ENCODE peak calls at places on chromosome 1, in seven cellular contexts. R is ascending aorta, O is aorta, N is suprapubic skin, Z is mucosa of descending colon, C is body of pancreas, V is left lung. J is an unnamed sample. For H3K4me1, the result is how much of the 10 kb centered on the place peaks cover.

GRCh38 chr1:14117700-14118099 is 417.7 kb downstream of the PRDM2 start:
- DNase-seq in R (no peak), Z (no peak), V (no peak), O (no peak), N (no peak), C (no peak), J (no peak)

GRCh38 chr1:12435639-12436344 is 182.2 kb downstream of the DHRS3 start:
- DNase-seq in Z (no peak), N (no peak), V (no peak), R (no peak), C (no peak), O (no peak), J (no peak)

GRCh38 chr1:220751130-220751529 is 3.0 kb downstream of the MTARC2 start:
- DNase-seq in N (no peak), C (peak), R (peak), O (no peak), V (no peak), Z (no peak), J (no peak)

GRCh38 chr1:231418741-231419107 is 3.4 kb downstream of the EGLN1 start:
- DNase-seq in Z (no peak), V (no peak), R (no peak), C (no peak), O (no peak), N (no peak), J (no peak)

GRCh38 chr1:54256756-54257155 is 56.8 kb downstream of the MRPL37 start:
- DNase-seq in C (no peak), R (no peak), N (no peak), V (no peak), Z (no peak), O (no peak), J (no peak)

GRCh38 chr1:206555473-206555935 is 48.2 kb downstream of the RASSF5 start:
- DNase-seq in N (no peak), V (no peak), O (peak), C (no peak), R (no peak), Z (peak), J (peak)

GRCh38 chr1:35287807-35288640 is 19.5 kb downstream of the ZMYM4 start:
- DNase-seq in Z (no peak), N (no peak), C (no peak), V (no peak), O (no peak), R (no peak), J (no peak)

GRCh38 chr1:116738673-116739370 is 15.4 kb upstream of the CD2 start:
- DNase-seq in N (no peak), Z (no peak), O (no peak), C (no peak), R (no peak), V (no peak), J (peak)

GRCh38 chr1:161905269-161905884 is 118.3 kb downstream of the OLFML2B start:
- DNase-seq in C (peak), R (no peak), V (no peak), Z (no peak), N (no peak), O (no peak), J (no peak)

GRCh38 chr1:203901581-203901980 is 40.2 kb downstream of the SNRPE start:
- DNase-seq in R (no peak), N (no peak), Z (no peak), C (no peak), V (no peak), O (no peak), J (no peak)

GRCh38 chr1:206430031-206430983 is 40.0 kb upstream of the IKBKE start:
- DNase-seq in O (no peak), N (no peak), R (no peak), Z (no peak), V (no peak), C (no peak), J (no peak)

GRCh38 chr1:188489336-188490112 is 1660.8 kb downstream of the PLA2G4A start:
- DNase-seq in N (no peak), R (no peak), Z (no peak), V (no peak), C (no peak), O (no peak), J (no peak)

GRCh38 chr1:96978431-96978830 is 256.8 kb downstream of the PTBP2 start:
- DNase-seq in Z (no peak), V (no peak), C (no peak), N (no peak), O (no peak), R (no peak), J (no peak)

GRCh38 chr1:52769346-52770033 is 43.2 kb downstream of the ZYG11B start:
- DNase-seq in R (no peak), Z (no peak), C (no peak), O (no peak), N (no peak), V (no peak), J (no peak)

GRCh38 chr1:17485280-17485679 is 45.8 kb upstream of the RCC2 start:
- DNase-seq in R (no peak), V (no peak), C (no peak), Z (no peak), O (no peak), N (no peak), J (no peak)

GRCh38 chr1:67945733-67946374 is 104.6 kb downstream of the DIRAS3 start:
- DNase-seq in Z (no peak), N (no peak), C (no peak), O (no peak), V (no peak), R (no peak), J (no peak)

GRCh38 chr1:174872615-174873058 is 127.1 kb upstream of the CACYBP start:
- DNase-seq in Z (no peak), V (no peak), R (no peak), C (no peak), N (no peak), O (no peak), J (no peak)

GRCh38 chr1:75328691-75329090 is 194.5 kb downstream of the LHX8 start:
- DNase-seq in V (no peak), Z (no peak), O (no peak), C (no peak), R (no peak), N (no peak), J (no peak)

GRCh38 chr1:6052543-6053205 is 7.0 kb downstream of the KCNAB2 start:
- DNase-seq in R (no peak), C (peak), O (peak), N (no peak), V (no peak), Z (no peak), J (no peak)

GRCh38 chr1:227586733-227587132 is 23.4 kb downstream of the ZNF678 start:
- DNase-seq in V (no peak), N (no peak), R (no peak), Z (no peak), C (no peak), O (no peak), J (no peak)

GRCh38 chr1:53294557-53294956 is 33.3 kb downstream of the LRP8 start:
- DNase-seq in O (no peak), N (no peak), C (no peak), R (no peak), V (no peak), Z (no peak), J (no peak)

DNA sequence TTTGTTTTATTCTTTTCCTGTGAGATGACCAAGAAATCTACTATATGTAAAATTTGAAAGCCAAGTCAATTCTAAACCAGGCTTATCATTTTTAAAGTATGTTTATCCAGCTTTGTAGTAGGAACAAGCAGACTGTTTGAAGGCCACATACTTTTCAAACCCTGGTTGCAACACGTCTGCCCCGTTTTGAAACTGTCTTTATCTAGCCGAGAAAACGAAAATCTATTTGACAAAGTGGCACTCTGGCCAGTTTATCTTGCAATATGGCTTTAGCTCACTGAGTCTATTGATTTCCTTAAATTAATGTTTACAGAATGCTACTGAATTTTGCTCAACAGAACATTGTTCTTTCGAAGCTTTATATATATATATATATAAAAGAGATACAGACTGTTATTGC is 39.7 kb downstream of the PROX1 start:
- DNase-seq in O (no peak), N (no peak), R (no peak), Z (no peak), C (peak), V (no peak), J (no peak)
- H3K4me1 ChIP-seq in O (under half), N (under half), R (under half), Z (under half), C (under half), V (under half), J (under half)

GRCh38 chr1:221877365-221877764 is 135.5 kb upstream of the DUSP10 start:
- DNase-seq in V (no peak), R (no peak), Z (no peak), C (no peak), N (no peak), O (no peak), J (no peak)

GRCh38 chr1:221881805-221882581 is 140.1 kb upstream of the DUSP10 start:
- DNase-seq in Z (no peak), C (no peak), O (no peak), N (no peak), R (no peak), V (no peak), J (no peak)

GRCh38 chr1:221878134-221878533 is 136.2 kb upstream of the DUSP10 start:
- DNase-seq in R (no peak), O (no peak), Z (no peak), C (no peak), N (no peak), V (no peak), J (no peak)

GRCh38 chr1:221884821-221885220 is 142.9 kb upstream of the DUSP10 start:
- DNase-seq in V (no peak), N (no peak), O (no peak), C (no peak), Z (no peak), R (no peak), J (no peak)

GRCh38 chr1:221880182-221880581 is 138.3 kb upstream of the DUSP10 start:
- DNase-seq in N (no peak), R (no peak), O (no peak), Z (no peak), C (no peak), V (no peak), J (no peak)
- H3K4me1 ChIP-seq in N (under half), R (under half), O (under half), Z (under half), C (under half), V (under half), J (under half)

DNA sequence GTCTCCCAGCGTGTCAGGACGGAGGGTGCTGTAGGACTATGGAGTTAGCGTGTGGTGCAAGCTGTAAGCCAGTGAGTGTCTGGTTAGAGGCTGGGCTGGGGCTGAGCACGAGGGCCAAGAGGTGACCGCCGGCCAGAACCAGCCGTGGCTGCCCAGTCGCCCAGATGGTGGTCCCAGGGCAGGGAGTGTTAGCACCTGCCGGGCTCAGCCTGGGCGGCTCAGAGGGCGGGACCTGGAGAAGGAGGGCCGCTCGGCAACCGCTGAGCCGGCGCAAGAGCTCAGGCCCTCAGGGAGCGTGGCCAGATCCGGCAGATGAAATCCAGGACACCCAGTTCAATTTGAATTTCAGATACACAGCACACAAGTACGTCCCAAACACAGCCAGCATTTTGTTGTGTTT is 87.9 kb downstream of the PRDM16 start:
- DNase-seq in Z (no peak), O (no peak), V (no peak), C (no peak), R (no peak), N (no peak), J (no peak)
- H3K4me1 ChIP-seq in Z (under half), O (under half), V (under half), C (under half), R (under half), N (under half), J (under half)

DNA sequence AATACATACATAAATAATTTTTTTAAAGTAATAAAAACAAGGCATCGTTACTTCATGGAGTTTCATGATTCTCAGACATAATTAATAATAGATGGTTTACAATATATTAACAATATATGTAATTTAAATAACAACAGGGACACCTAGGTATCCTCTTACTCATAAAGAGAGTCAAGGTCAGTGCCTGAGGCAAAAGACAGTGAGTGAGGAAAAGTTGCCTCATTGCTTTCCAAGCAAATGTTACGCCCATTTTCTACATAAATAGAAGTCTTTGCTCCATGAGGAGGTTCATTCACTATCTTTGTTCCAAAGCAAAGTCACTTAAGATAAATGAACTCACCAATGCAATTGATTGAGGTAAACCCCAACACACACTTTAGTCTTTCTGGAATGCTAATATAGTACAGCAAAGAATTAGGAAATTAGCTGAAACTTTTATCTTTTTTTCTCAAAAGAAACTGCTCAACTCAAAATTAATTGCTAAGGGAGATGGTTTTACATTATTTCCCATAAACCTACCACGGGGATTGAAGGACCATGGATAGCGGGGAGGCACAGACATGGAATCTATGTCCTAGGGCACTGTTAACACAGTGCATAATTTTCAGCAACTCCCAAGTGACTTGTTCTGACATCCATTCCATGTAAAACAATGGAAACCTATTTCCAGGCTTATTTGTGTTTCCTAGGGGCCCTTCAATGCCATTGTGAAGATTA is 19.6 kb downstream of the BCL9 start:
- DNase-seq in V (no peak), R (no peak), Z (no peak), O (no peak), N (no peak), C (no peak), J (no peak)
- H3K4me1 ChIP-seq in V (under half), R (under half), Z (under half), O (under half), N (under half), C (under half), J (under half)

DNA sequence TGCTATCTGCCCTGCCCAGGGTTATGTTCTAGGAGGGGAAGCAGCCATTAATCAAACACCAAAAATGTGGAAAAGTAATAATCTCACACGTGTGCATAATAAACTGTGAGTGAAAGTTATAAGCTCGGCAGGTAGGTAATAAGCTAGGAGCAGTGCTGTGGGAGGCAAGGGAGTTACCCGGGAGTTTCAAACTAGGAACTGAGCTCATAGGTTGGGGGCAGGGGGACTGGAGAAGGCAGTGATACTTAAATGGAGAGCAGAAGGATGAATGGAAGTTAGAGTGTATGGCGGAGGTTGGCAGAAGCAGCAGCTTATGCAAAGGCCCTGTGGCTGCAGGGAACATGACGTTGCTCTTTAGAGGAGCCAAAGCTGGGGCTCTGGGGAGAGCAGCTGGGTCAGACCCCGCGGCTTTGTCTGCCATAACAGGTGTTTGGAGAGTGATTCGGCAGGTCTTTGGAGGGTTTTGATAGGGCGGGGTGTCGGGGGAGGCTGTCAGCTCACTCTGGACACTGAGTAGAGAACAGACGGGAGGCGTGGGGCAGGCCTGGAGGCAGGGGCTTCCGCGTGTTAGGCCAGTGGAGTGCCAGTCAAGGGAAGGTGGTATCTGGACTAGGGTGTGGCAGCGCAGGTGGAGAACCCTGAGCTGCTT is 20.0 kb downstream of the PTPRF start:
- DNase-seq in C (peak), N (no peak), Z (no peak), R (no peak), V (no peak), O (no peak), J (no peak)
- H3K4me1 ChIP-seq in C (half or more), N (half or more), Z (half or more), R (under half), V (under half), O (under half), J (under half)

DNA sequence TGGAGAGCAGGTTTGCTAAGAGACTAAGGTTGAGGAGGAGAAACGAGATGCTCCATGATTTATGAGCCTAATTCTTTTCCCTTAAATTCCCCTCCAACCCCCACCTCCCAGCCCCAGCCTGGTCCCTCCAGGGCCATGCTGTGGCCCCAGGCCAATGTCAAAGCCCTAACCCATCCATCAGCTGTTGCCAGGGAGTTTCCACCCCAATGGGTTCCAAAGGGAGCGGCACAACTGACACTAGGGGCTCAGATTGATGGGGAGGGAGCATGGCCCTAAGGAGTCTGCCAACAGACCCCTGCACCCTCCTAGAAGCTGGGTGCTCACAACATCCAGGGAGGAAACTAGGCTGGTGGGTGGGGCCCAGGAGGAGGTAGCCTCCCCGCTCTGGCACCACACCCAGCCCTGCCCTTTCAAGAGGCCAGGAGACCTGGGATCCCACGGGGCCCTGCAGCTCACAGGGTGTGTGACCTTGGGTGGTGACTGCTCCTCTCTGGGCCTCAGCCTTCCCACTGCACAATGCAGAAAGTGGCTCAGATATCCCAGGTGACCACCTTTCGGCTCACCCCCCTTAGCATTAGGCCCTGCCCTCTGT is 12.9 kb downstream of the AHDC1 start:
- DNase-seq in V (no peak), N (peak), Z (peak), R (no peak), O (no peak), C (no peak), J (no peak)
- H3K4me1 ChIP-seq in V (under half), N (half or more), Z (under half), R (half or more), O (under half), C (under half), J (under half)

GRCh38 chr1:30286241-30286983 is 437.0 kb downstream of the MATN1 start:
- DNase-seq in N (no peak), Z (no peak), R (no peak), O (no peak), V (no peak), C (no peak), J (no peak)

GRCh38 chr1:30284226-30284625 is 439.2 kb downstream of the MATN1 start:
- DNase-seq in N (no peak), O (no peak), C (no peak), V (no peak), R (no peak), Z (no peak), J (no peak)

GRCh38 chr1:30284728-30285460 is 438.5 kb downstream of the MATN1 start:
- DNase-seq in Z (no peak), R (no peak), C (no peak), O (no peak), N (no peak), V (no peak), J (no peak)

GRCh38 chr1:30286984-30287839 is 436.2 kb downstream of the MATN1 start:
- DNase-seq in N (no peak), Z (no peak), O (no peak), C (no peak), R (no peak), V (no peak), J (no peak)

DNA sequence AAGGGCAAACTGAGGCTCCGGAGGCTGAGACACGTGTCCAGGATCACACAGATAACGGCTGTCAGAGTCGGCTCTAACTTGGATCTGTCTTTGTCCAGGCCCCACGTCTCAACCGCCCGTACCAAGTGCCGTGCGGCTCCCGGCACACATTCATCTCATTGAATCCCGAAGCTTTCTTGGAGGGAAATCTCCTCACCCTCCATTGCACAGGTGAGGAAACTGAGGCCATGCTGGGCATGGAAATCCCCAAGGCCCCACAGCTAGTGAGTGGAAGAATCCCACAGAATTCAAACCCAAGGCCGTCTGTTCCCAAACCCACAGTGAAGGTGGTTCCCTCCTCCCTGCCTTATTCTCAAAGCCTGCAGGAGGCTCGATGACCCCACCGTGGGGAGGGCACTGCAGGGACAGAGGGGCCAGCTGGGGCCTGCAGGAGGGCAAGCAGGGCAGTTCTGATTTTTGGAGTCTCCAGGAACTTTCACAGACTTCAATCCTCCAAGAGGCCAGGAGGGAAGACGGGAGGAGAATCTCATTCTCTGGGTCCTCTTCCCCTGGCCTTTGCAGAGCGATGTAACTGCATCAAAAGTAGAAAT is 437.8 kb downstream of the MATN1 start:
- DNase-seq in C (no peak), R (no peak), V (no peak), Z (no peak), O (no peak), N (no peak), J (no peak)
- H3K4me1 ChIP-seq in C (under half), R (under half), V (under half), Z (under half), O (under half), N (under half), J (under half)

GRCh38 chr1:43439121-43439581 is 14.6 kb downstream of the HYI start:
- DNase-seq in O (no peak), V (no peak), N (peak), C (no peak), R (peak), Z (no peak), J (no peak)

GRCh38 chr1:43438576-43439120 is 15.1 kb downstream of the HYI start:
- DNase-seq in N (peak), O (peak), C (peak), R (peak), Z (no peak), V (no peak), J (no peak)

GRCh38 chr1:43437031-43437973 is 16.4 kb downstream of the HYI start:
- DNase-seq in Z (no peak), N (peak), C (peak), V (no peak), O (peak), R (peak), J (no peak)

GRCh38 chr1:43436371-43436770 is 17.4 kb downstream of the HYI start:
- DNase-seq in V (no peak), R (peak), C (peak), N (peak), O (peak), Z (no peak), J (no peak)

GRCh38 chr1:43438006-43438405 is 15.7 kb downstream of the HYI start:
- DNase-seq in N (peak), C (peak), Z (no peak), R (no peak), O (peak), V (no peak), J (no peak)
- H3K4me1 ChIP-seq in N (under half), C (under half), Z (under half), R (under half), O (under half), V (under half), J (under half)

GRCh38 chr1:36482724-36483388 is at the start of gene CSF3R:
- DNase-seq in C (no peak), Z (no peak), N (no peak), R (no peak), O (no peak), V (peak), J (no peak)
- H3K4me1 ChIP-seq in C (under half), Z (under half), N (under half), R (under half), O (under half), V (under half), J (under half)

J was measured in effector memory CD4-positive, alpha-beta T cell.